ENCODE peak calls at places on chromosomes 13 and 19, in eight cellular contexts. K is T-helper 1 cell; W is activated CD8-positive, alpha-beta memory T cell treated with anti-CD3 and anti-CD28 coated beads for 1 hour; P is AG09309; V is COR-L47; Y is HT-29; I is NCI-H510A treated with DMSO at 0.1 percent for 48 hours; M is small intestine. Q is an unnamed sample.
A peak's percentile ranks its signal among the peaks of the same experiment; 100 is the strongest.

GRCh38 chr13:21046203-21046602 is 15.2 kb downstream of the LATS2 start:
- DNase-seq in K (no peak), Y (no peak), P (no peak), M (no peak), V (no peak), W (no peak), I (no peak), Q (no peak)

GRCh38 chr19:12092065-12092867 is 27.7 kb downstream of the ZNF844 start:
- DNase-seq in Y (no peak), M (peak; percentile 68), W (no peak), P (peak; percentile 51), K (no peak), V (no peak), I (peak; percentile 41), Q (peak; percentile 89)

GRCh38 chr13:100244431-100244830 is 155.5 kb downstream of the PCCA start:
- DNase-seq in V (no peak), I (no peak), K (no peak), W (no peak), Y (no peak), P (no peak), M (no peak), Q (peak; percentile 18)

GRCh38 chr13:42272115-42272756 is at the start of gene AKAP11:
- DNase-seq in M (peak; percentile 41), I (no peak), V (peak; percentile 73), Y (peak; percentile 58), K (no peak), W (peak; percentile 14), P (no peak), Q (peak; percentile 66)

GRCh38 chr19:38918526-38918925 is 6.5 kb upstream of the CCER2 start:
- DNase-seq in W (no peak), V (no peak), Y (no peak), P (no peak), M (no peak), I (no peak), K (no peak), Q (no peak)

GRCh38 chr19:40284501-40285352 is at the start of gene AKT2:
- DNase-seq in M (no peak), V (peak; percentile 84), P (no peak), Y (no peak), K (peak; percentile 46), I (peak; percentile 51), W (peak; percentile 49), Q (peak; percentile 49)

GRCh38 chr13:22112956-22113750 is 442.3 kb downstream of the FGF9 start:
- DNase-seq in V (no peak), K (no peak), P (no peak), W (no peak), I (no peak), M (no peak), Y (no peak), Q (no peak)

GRCh38 chr19:52961981-52962380 is 700 bp downstream of the ZNF816 start:
- DNase-seq in M (no peak), V (no peak), K (no peak), I (no peak), W (no peak), Y (no peak), P (no peak), Q (no peak)

GRCh38 chr13:39417131-39417530 is 185.9 kb downstream of the LHFPL6 start:
- DNase-seq in V (peak; percentile 13), P (no peak), M (no peak), I (no peak), W (no peak), K (no peak), Y (no peak), Q (no peak)

GRCh38 chr13:98853791-98854191 is 101.3 kb upstream of the SLC15A1 start:
- DNase-seq in V (no peak), W (no peak), M (no peak), I (no peak), Y (no peak), K (no peak), P (peak; percentile 68), Q (peak; percentile 38)

GRCh38 chr13:49610176-49610575 is 18.1 kb upstream of the ARL11 start:
- DNase-seq in Y (no peak), M (no peak), P (no peak), V (peak; percentile 31), I (peak; percentile 72), K (no peak), W (no peak), Q (no peak)

GRCh38 chr13:48231080-48231479 is 1.9 kb upstream of the ITM2B start:
- DNase-seq in V (no peak), I (no peak), K (no peak), W (no peak), P (no peak), M (peak; percentile 44), Y (no peak), Q (peak; percentile 55)